ENCODE peak calls at places on chromosomes 12 and 14, in six cellular contexts. D, X, M, R, F and U are unnamed samples.

GRCh38 chr14:46344327-46344937 is 307.1 kb downstream of the RPL10L start:
- DNase-seq in D (peak; percentile 1), X (no peak), M (no peak), R (peak; percentile 11), F (no peak), U (peak; percentile 23)

GRCh38 chr12:121800694-121801600 is 2.9 kb upstream of the SETD1B start:
- DNase-seq in D (peak; percentile 77), X (peak; percentile 83), M (peak; percentile 90), R (peak; percentile 87), F (no peak), U (peak; percentile 76)

GRCh38 chr12:26251600-26251999 is 56.2 kb downstream of the SSPN start:
- DNase-seq in D (peak; percentile 37), X (no peak), M (no peak), R (no peak), F (no peak), U (peak; percentile 56)

GRCh38 chr12:105206686-105207374 is 29.1 kb downstream of the APPL2 start:
- DNase-seq in D (no peak), X (no peak), M (no peak), R (no peak), F (no peak), U (no peak)

GRCh38 chr14:99517046-99517642 is 35.9 kb downstream of the CCNK start:
- DNase-seq in D (no peak), X (no peak), M (peak; percentile 46), R (peak; percentile 20), F (no peak), U (no peak)

GRCh38 chr14:76922599-76922998 is 96.4 kb downstream of the LRRC74A start:
- DNase-seq in D (no peak), X (no peak), M (no peak), R (no peak), F (no peak), U (no peak)

GRCh38 chr12:27504506-27504905 is 19.5 kb upstream of the PPFIBP1 start:
- DNase-seq in D (peak; percentile 55), X (no peak), M (no peak), R (no peak), F (no peak), U (no peak)

GRCh38 chr12:59453461-59453860 is 142.4 kb upstream of the SLC16A7 start:
- DNase-seq in D (no peak), X (no peak), M (no peak), R (no peak), F (no peak), U (no peak)

GRCh38 chr12:48958049-48958388 is 732 bp upstream of the ARF3 start:
- DNase-seq in D (no peak), X (no peak), M (no peak), R (no peak), F (no peak), U (no peak)

GRCh38 chr14:98689936-98690335 is 582.1 kb downstream of the BCL11B start:
- DNase-seq in D (no peak), X (no peak), M (no peak), R (no peak), F (no peak), U (no peak)

GRCh38 chr12:65546528-65546927 is 268.0 kb downstream of the MSRB3 start:
- DNase-seq in D (no peak), X (no peak), M (no peak), R (no peak), F (no peak), U (no peak)

GRCh38 chr12:92297932-92298681 is 152.5 kb upstream of the BTG1 start:
- DNase-seq in D (peak; percentile 20), X (no peak), M (no peak), R (no peak), F (no peak), U (no peak)

GRCh38 chr12:96416033-96416790 is 16.0 kb upstream of the CDK17 start:
- DNase-seq in D (no peak), X (no peak), M (no peak), R (no peak), F (no peak), U (no peak)

GRCh38 chr14:73057939-73058223 is 453 bp upstream of the RBM25 start:
- DNase-seq in D (no peak), X (no peak), M (no peak), R (no peak), F (no peak), U (no peak)

GRCh38 chr12:56687225-56688128 is 607 bp downstream of the PTGES3 start:
- DNase-seq in D (peak; percentile 70), X (peak; percentile 64), M (peak; percentile 77), R (peak; percentile 65), F (peak; percentile 21), U (peak; percentile 76)

GRCh38 chr12:58976146-58976545 is 55.8 kb upstream of the LRIG3 start:
- DNase-seq in D (no peak), X (no peak), M (no peak), R (no peak), F (no peak), U (no peak)

GRCh38 chr12:52419656-52420055 is 13.5 kb upstream of the KRT82 start:
- DNase-seq in D (no peak), X (no peak), M (no peak), R (no peak), F (no peak), U (no peak)

GRCh38 chr12:32437095-32437515 is 37.7 kb downstream of the FGD4 start:
- DNase-seq in D (no peak), X (no peak), M (no peak), R (no peak), F (peak; percentile 81), U (no peak)

GRCh38 chr12:92973614-92974013 is 44.5 kb upstream of the EEA1 start:
- DNase-seq in D (no peak), X (no peak), M (no peak), R (no peak), F (no peak), U (no peak)

GRCh38 chr14:92577321-92577742 is 63.8 kb downstream of the RIN3 start:
- DNase-seq in D (no peak), X (no peak), M (no peak), R (no peak), F (no peak), U (no peak)

GRCh38 chr14:61153436-61153835 is 127.7 kb downstream of the TMEM30B start:
- DNase-seq in D (no peak), X (no peak), M (no peak), R (no peak), F (no peak), U (no peak)

GRCh38 chr12:96908170-96908675 is 1.2 kb downstream of the NEDD1 start:
- DNase-seq in D (no peak), X (no peak), M (no peak), R (no peak), F (peak; percentile 12), U (no peak)

DNA sequence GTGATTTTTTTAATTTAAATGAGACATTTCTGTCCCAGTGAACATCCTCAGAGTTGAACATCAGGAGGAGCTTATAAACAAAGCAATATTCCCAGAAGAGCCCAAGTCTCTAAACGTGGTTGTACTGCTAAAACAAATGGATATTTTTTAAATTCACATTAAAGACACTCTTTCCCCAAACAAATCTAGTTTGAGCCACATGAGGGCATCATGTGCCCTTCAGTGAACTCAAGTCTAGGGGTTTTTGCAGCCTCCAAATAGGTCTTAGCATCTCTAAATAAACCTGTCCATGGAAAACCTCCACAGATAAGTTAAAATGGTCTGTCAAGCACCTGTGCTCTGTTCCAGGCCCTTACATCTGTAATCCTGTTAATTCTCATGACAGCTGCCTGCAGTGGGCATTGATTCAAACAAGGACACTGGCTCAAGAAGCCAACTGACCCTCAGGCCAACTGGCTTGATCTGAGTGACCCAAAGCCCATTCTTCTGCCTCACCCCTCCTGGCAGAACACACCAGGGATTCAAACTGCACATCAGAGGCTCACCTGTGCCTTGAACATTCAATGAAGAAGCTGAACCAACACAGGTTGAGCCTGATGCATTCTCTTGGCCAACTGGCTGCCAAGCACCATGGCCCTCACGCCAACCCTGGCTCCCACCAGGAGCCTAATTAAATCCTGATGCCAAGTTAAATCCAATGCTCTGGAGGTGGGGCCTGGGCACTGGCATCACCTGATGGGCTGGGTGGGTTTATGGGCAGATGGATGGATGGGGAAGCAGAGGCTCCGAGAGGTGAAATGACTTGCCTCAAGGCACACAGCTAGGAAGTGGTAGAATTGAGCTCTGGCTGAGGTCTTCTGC is 8.6 kb downstream of the ISCU start:
- DNase-seq in D (no peak), X (no peak), M (no peak), R (no peak), F (no peak), U (peak; percentile 12)
- H3K27ac ChIP-seq in D (no peak overlapping the region), X (no peak overlapping the region), M (peak overlapping the region; percentile 70), R (no peak overlapping the region), F (no peak overlapping the region), U (no peak overlapping the region)

GRCh38 chr14:22906073-22906472 is 12.9 kb downstream of the RBM23 start:
- DNase-seq in D (no peak), X (no peak), M (no peak), R (no peak), F (no peak), U (no peak)
- TF ChIP-seq POLR2A in D (no peak), X (no peak), M (no peak), R (no peak), F (no peak), U (no peak)

GRCh38 chr12:16474801-16475200 is 127.4 kb downstream of the MGST1 start:
- DNase-seq in D (no peak), X (no peak), M (no peak), R (no peak), F (no peak), U (no peak)
- H3K27ac ChIP-seq in D (no peak overlapping the region), X (no peak overlapping the region), M (no peak overlapping the region), R (no peak overlapping the region), F (no peak overlapping the region), U (no peak overlapping the region)

DNA sequence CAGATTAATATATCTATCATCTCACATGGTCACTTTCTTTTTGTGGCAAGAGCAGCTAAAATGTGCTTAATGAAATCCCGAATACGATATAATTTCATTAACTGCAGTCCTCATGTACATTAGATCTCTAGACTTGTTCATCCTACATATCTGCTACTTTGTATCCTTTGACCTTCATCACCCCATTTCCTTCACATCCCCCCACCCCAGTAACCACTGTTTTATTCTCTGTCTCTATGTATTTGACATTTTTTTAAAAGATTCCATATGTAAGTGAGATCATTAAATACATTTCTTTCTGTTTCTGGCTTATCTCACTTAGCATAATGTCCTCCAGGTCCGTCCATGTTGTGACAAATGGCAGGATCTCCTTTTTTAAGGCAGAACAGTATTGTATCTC is 23.0 kb upstream of the ST8SIA1 start:
- DNase-seq in D (no peak), X (no peak), M (no peak), R (no peak), F (no peak), U (no peak)
- TF ChIP-seq POLR2A in D (no peak), X (no peak), M (no peak), R (no peak), F (no peak), U (no peak)

GRCh38 chr12:1828863-1829262 is 8.5 kb downstream of the LRTM2 start:
- DNase-seq in D (no peak), X (no peak), M (no peak), R (no peak), F (no peak), U (no peak)
- H3K27ac ChIP-seq in D (no peak overlapping the region), X (no peak overlapping the region), M (no peak overlapping the region), R (no peak overlapping the region), F (no peak overlapping the region), U (no peak overlapping the region)

GRCh38 chr14:50532502-50533313 is at the start of gene MAP4K5:
- DNase-seq in D (peak; percentile 94), X (peak; percentile 93), M (peak; percentile 95), R (peak; percentile 93), F (peak; percentile 79), U (peak; percentile 93)
- TF ChIP-seq POLR2A in D (no peak), X (no peak), M (peak; percentile 68), R (peak; percentile 53), F (peak; percentile 53), U (no peak)